ENCODE peak calls at places on chromosomes 2 and 18, in eight cellular contexts. H, O, R, T, J, D, Q and V are unnamed samples.

GRCh38 chr18:4319738-4320677 is 135.1 kb downstream of the DLGAP1 start:
- DNase-seq in H (no peak), J (no peak), D (no peak), O (no peak), Q (no peak), T (no peak), R (no peak), V (no peak)

GRCh38 chr18:9792565-9793226 is 84.6 kb downstream of the RAB31 start:
- DNase-seq in T (no peak), R (no peak), H (no peak), Q (no peak), O (no peak), J (peak), D (no peak), V (no peak)

GRCh38 chr18:8264861-8265411 is 344.3 kb upstream of the RAB12 start:
- DNase-seq in J (no peak), R (peak), D (peak), H (no peak), Q (no peak), T (no peak), O (no peak), V (peak)

GRCh38 chr18:24840640-24841039 is 380.2 kb downstream of the HRH4 start:
- DNase-seq in O (no peak), J (no peak), H (no peak), Q (no peak), R (no peak), T (no peak), D (no peak), V (no peak)

GRCh38 chr2:190696792-190697398 is 48.0 kb downstream of the NAB1 start:
- DNase-seq in R (no peak), D (no peak), T (no peak), J (no peak), Q (no peak), H (no peak), O (no peak), V (no peak)

GRCh38 chr2:124081154-124081771 is 56.2 kb downstream of the CNTNAP5 start:
- DNase-seq in J (no peak), Q (no peak), D (peak), R (no peak), O (no peak), T (no peak), H (no peak), V (no peak)

GRCh38 chr18:33495278-33495677 is 54.8 kb upstream of the CCDC178 start:
- DNase-seq in H (no peak), J (no peak), O (no peak), T (peak), R (peak), D (peak), Q (no peak), V (peak)

GRCh38 chr2:223166975-223167650 is 115.1 kb downstream of the KCNE4 start:
- DNase-seq in T (no peak), R (no peak), H (no peak), O (no peak), Q (no peak), D (no peak), J (no peak), V (no peak)

GRCh38 chr2:174778479-174778962 is 14.2 kb upstream of the CHRNA1 start:
- DNase-seq in R (no peak), J (peak), O (peak), Q (peak), T (peak), D (peak), H (peak), V (peak)

GRCh38 chr2:15677141-15677911 is 85.7 kb downstream of the DDX1 start:
- DNase-seq in H (no peak), Q (no peak), T (no peak), J (no peak), D (peak), R (peak), O (no peak), V (no peak)

GRCh38 chr18:49560277-49561126 is 1.4 kb upstream of the LIPG start:
- DNase-seq in H (no peak), D (peak), Q (no peak), O (no peak), J (no peak), R (peak), T (no peak), V (no peak)

GRCh38 chr2:239800785-239801184 is 224.4 kb downstream of the NDUFA10 start:
- DNase-seq in D (no peak), Q (no peak), O (no peak), R (peak), H (no peak), J (no peak), T (no peak), V (no peak)